ENCODE peak calls at places on chromosome 15, in seven cellular contexts. F is mesendoderm; I is cardiac fibroblast; P is NCI-H2029 treated with DMSO at 0.1 percent for 48 hours; G is natural killer cell; V is activated CD4-positive, alpha-beta T cell treated with anti-CD3 and anti-CD28 coated beads, Interleukin-2, amount 50 U/mL, for 1 hour; T is T-cell. M is an unnamed sample.

GRCh38 chr15:89129123-89129815 is 41.0 kb downstream of the ABHD2 start:
- DNase-seq in F (peak), I (peak), P (no peak), G (peak), V (peak), T (no peak), M (no peak)

GRCh38 chr15:68271854-68272471 is 5.6 kb upstream of the FEM1B start:
- DNase-seq in F (peak), I (peak), P (no peak), G (no peak), V (no peak), T (no peak), M (no peak)

GRCh38 chr15:33735637-33736247 is 232.6 kb upstream of the CHRM5 start:
- DNase-seq in F (peak), I (peak), P (no peak), G (no peak), V (no peak), T (no peak), M (peak)

GRCh38 chr15:101357333-101357732 is 62.3 kb upstream of the SNRPA1 start:
- DNase-seq in F (no peak), I (no peak), P (no peak), G (no peak), V (no peak), T (no peak), M (no peak)

GRCh38 chr15:97084650-97085049 is 754.1 kb downstream of the NR2F2 start:
- DNase-seq in F (no peak), I (no peak), P (no peak), G (no peak), V (no peak), T (no peak), M (no peak)

GRCh38 chr15:81526029-81526428 is 152.0 kb upstream of the TMC3 start:
- DNase-seq in F (no peak), I (no peak), P (no peak), G (no peak), V (no peak), T (no peak), M (no peak)

GRCh38 chr15:76149291-76149910 is 89.6 kb downstream of the TMEM266 start:
- DNase-seq in F (no peak), I (no peak), P (no peak), G (no peak), V (no peak), T (no peak), M (no peak)

GRCh38 chr15:51172190-51172589 is 77.5 kb upstream of the TNFAIP8L3 start:
- DNase-seq in F (no peak), I (peak), P (no peak), G (no peak), V (no peak), T (no peak), M (no peak)

GRCh38 chr15:56916825-56917477 is 1.5 kb upstream of the TCF12 start:
- DNase-seq in F (no peak), I (no peak), P (no peak), G (no peak), V (no peak), T (no peak), M (no peak)

GRCh38 chr15:84736375-84736774 is 12.0 kb upstream of the ZNF592 start:
- DNase-seq in F (no peak), I (no peak), P (no peak), G (peak), V (peak), T (no peak), M (no peak)

GRCh38 chr15:70902105-70902504 is 9.5 kb downstream of the LRRC49 start:
- DNase-seq in F (peak), I (peak), P (no peak), G (no peak), V (no peak), T (no peak), M (no peak)

GRCh38 chr15:71143373-71144310 is 28.4 kb downstream of the THSD4 start:
- DNase-seq in F (no peak), I (peak), P (no peak), G (no peak), V (no peak), T (no peak), M (no peak)

GRCh38 chr15:37009288-37009687 is 91.1 kb downstream of the MEIS2 start:
- DNase-seq in F (no peak), I (no peak), P (no peak), G (no peak), V (no peak), T (no peak), M (no peak)

GRCh38 chr15:39099524-39099923 is 481.4 kb upstream of the THBS1 start:
- DNase-seq in F (no peak), I (no peak), P (no peak), G (no peak), V (no peak), T (no peak), M (no peak)

GRCh38 chr15:77126516-77126915 is 55.6 kb upstream of the TSPAN3 start:
- DNase-seq in F (no peak), I (no peak), P (no peak), G (no peak), V (no peak), T (no peak), M (no peak)

GRCh38 chr15:98422086-98422478 is 226.3 kb upstream of the IGF1R start:
- DNase-seq in F (no peak), I (no peak), P (no peak), G (no peak), V (no peak), T (no peak), M (no peak)

GRCh38 chr15:43329222-43329959 is 982 bp downstream of the LCMT2 start:
- DNase-seq in F (peak), I (no peak), P (no peak), G (no peak), V (peak), T (no peak), M (no peak)

GRCh38 chr15:66756220-66756769 is 54.3 kb downstream of the SMAD6 start:
- DNase-seq in F (no peak), I (no peak), P (no peak), G (no peak), V (no peak), T (no peak), M (no peak)

GRCh38 chr15:81254277-81255265 is 57.9 kb downstream of the IL16 start:
- DNase-seq in F (no peak), I (no peak), P (no peak), G (no peak), V (no peak), T (no peak), M (no peak)

GRCh38 chr15:49452595-49452994 is 29.6 kb downstream of the FGF7 start:
- DNase-seq in F (no peak), I (no peak), P (no peak), G (no peak), V (no peak), T (no peak), M (no peak)

GRCh38 chr15:39553947-39554731 is 26.7 kb upstream of the THBS1 start:
- DNase-seq in F (no peak), I (no peak), P (peak), G (no peak), V (no peak), T (no peak), M (peak)

GRCh38 chr15:62549345-62549970 is 384.4 kb upstream of the C2CD4B start:
- DNase-seq in F (peak), I (peak), P (no peak), G (no peak), V (no peak), T (no peak), M (peak)

GRCh38 chr15:49827311-49827710 is 206.5 kb downstream of the DTWD1 start:
- DNase-seq in F (no peak), I (no peak), P (no peak), G (no peak), V (no peak), T (no peak), M (no peak)

GRCh38 chr15:40266828-40267304 is 16.0 kb downstream of the ANKRD63 start:
- DNase-seq in F (peak), I (peak), P (no peak), G (no peak), V (no peak), T (no peak), M (no peak)

GRCh38 chr15:25735550-25736384 is 127.4 kb downstream of the ATP10A start:
- DNase-seq in F (no peak), I (no peak), P (no peak), G (no peak), V (no peak), T (no peak), M (no peak)

GRCh38 chr15:75229191-75230015 is 27.7 kb downstream of the C15orf39 start:
- DNase-seq in F (no peak), I (peak), P (no peak), G (no peak), V (no peak), T (no peak), M (no peak)

GRCh38 chr15:74383695-74384565 is 16.5 kb upstream of the CYP11A1 start:
- DNase-seq in F (no peak), I (no peak), P (no peak), G (no peak), V (peak), T (no peak), M (no peak)

GRCh38 chr15:83733206-83733605 is 79.3 kb downstream of the ADAMTSL3 start:
- DNase-seq in F (peak), I (peak), P (no peak), G (no peak), V (no peak), T (no peak), M (no peak)

GRCh38 chr15:67955256-67955655 is 98.9 kb upstream of the PIAS1 start:
- DNase-seq in F (no peak), I (peak), P (no peak), G (no peak), V (no peak), T (no peak), M (no peak)

GRCh38 chr15:66212471-66212870 is 41.1 kb downstream of the MEGF11 start:
- DNase-seq in F (no peak), I (no peak), P (no peak), G (no peak), V (no peak), T (no peak), M (no peak)

GRCh38 chr15:68410466-68411200 is 21.3 kb downstream of the ITGA11 start:
- DNase-seq in F (no peak), I (no peak), P (no peak), G (no peak), V (no peak), T (no peak), M (no peak)

GRCh38 chr15:80777137-80777536 is 2.0 kb upstream of the CEMIP start:
- DNase-seq in F (no peak), I (peak), P (no peak), G (no peak), V (no peak), T (no peak), M (peak)

GRCh38 chr15:81754078-81754477 is 291.7 kb downstream of the MEX3B start:
- DNase-seq in F (peak), I (no peak), P (no peak), G (no peak), V (no peak), T (no peak), M (no peak)

GRCh38 chr15:96551196-96551595 is 220.7 kb downstream of the NR2F2 start:
- DNase-seq in F (no peak), I (no peak), P (no peak), G (no peak), V (no peak), T (no peak), M (no peak)